ENCODE peak calls at places on chromosome 6, in four cellular contexts. V is bronchial epithelial cell, O is mammary epithelial cell, E is astrocyte of the spinal cord. A is an unnamed sample.
A peak's percentile ranks its signal among the peaks of the same experiment; 100 is the strongest.

GRCh38 chr6:119060255-119060907 is 18.1 kb downstream of the FAM184A start:
- DNase-seq in V (no peak), O (no peak), E (no peak), A (no peak)

GRCh38 chr6:140003217-140003616 is 628.8 kb upstream of the CITED2 start:
- DNase-seq in V (no peak), O (no peak), E (no peak), A (no peak)

GRCh38 chr6:5412017-5412416 is 150.7 kb downstream of the FARS2 start:
- DNase-seq in V (no peak), O (no peak), E (no peak), A (no peak)

GRCh38 chr6:41352396-41352795 is 17.0 kb downstream of the NCR2 start:
- DNase-seq in V (no peak), O (no peak), E (no peak), A (no peak)

GRCh38 chr6:14396826-14397517 is 279.4 kb downstream of the CD83 start:
- DNase-seq in V (peak; percentile 63), O (no peak), E (peak; percentile 3), A (no peak)

GRCh38 chr6:2855061-2855519 is 13.4 kb upstream of the SERPINB1 start:
- DNase-seq in V (no peak), O (no peak), E (peak; percentile 13), A (no peak)

GRCh38 chr6:95648636-95649035 is 71.3 kb downstream of the MANEA start:
- DNase-seq in V (peak; percentile 1), O (no peak), E (no peak), A (no peak)

GRCh38 chr6:43076093-43076927 is at the start of gene PTK7:
- DNase-seq in V (no peak), O (peak; percentile 48), E (peak; percentile 72), A (no peak)

GRCh38 chr6:43669050-43669921 is 18.3 kb downstream of the MRPS18A start:
- DNase-seq in V (peak; percentile 43), O (peak; percentile 47), E (peak; percentile 13), A (peak; percentile 55)

GRCh38 chr6:84453499-84453898 is 226.1 kb upstream of the CEP162 start:
- DNase-seq in V (no peak), O (no peak), E (no peak), A (no peak)

GRCh38 chr6:137571854-137572253 is 77.7 kb upstream of the OLIG3 start:
- DNase-seq in V (peak; percentile 50), O (peak; percentile 32), E (peak; percentile 2), A (no peak)

GRCh38 chr6:109186012-109186411 is 90.7 kb downstream of the CEP57L1 start:
- DNase-seq in V (peak; percentile 30), O (no peak), E (no peak), A (no peak)

GRCh38 chr6:151320140-151320539 is 71.2 kb downstream of the ZBTB2 start:
- DNase-seq in V (no peak), O (no peak), E (no peak), A (no peak)

GRCh38 chr6:161128680-161129196 is 137.2 kb downstream of the MAP3K4 start:
- DNase-seq in V (peak; percentile 67), O (peak; percentile 75), E (peak; percentile 80), A (peak; percentile 39)

GRCh38 chr6:13716955-13717295 is 5.3 kb upstream of the RANBP9 start:
- DNase-seq in V (no peak), O (no peak), E (no peak), A (no peak)

GRCh38 chr6:164014716-164015484 is 600.4 kb downstream of the QKI start:
- DNase-seq in V (no peak), O (no peak), E (no peak), A (no peak)

GRCh38 chr6:37097335-37097734 is 72.6 kb upstream of the PIM1 start:
- DNase-seq in V (no peak), O (no peak), E (no peak), A (no peak)

GRCh38 chr6:144215932-144216667 is 65.8 kb downstream of the STX11 start:
- DNase-seq in V (peak; percentile 89), O (peak; percentile 94), E (peak; percentile 99), A (peak; percentile 95)
- TF ChIP-seq CTCF in V (peak; percentile 78), O (peak; percentile 69), E (peak; percentile 68), A (peak; percentile 83)

GRCh38 chr6:24600903-24601302 is 45.1 kb downstream of the KIAA0319 start:
- DNase-seq in V (no peak), O (no peak), E (no peak), A (no peak)
- TF ChIP-seq CTCF in V (no peak), O (no peak), E (no peak), A (peak; percentile 21)

DNA sequence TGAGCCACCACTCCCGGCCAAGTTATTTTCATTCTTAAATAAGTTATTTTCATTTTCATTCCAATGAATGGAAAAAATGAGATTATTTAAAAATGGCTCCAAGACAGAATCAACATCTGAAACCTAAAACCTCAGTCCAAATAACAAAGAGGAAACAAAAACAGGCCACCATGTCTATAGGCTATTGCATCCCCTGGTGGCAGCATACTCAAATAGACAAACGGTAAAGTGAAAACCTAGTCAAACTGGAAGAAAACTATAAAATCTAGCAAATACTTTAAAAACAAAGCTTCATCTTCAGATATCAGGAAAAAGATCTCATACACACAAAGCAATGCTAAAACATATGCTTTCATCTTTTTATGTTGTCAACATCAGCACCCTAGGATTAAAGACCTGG is 20.9 kb downstream of the IL17A start:
- DNase-seq in V (no peak), O (no peak), E (no peak), A (no peak)
- TF ChIP-seq CTCF in V (no peak), O (no peak), E (no peak), A (no peak)

GRCh38 chr6:129667034-129667433 is 42.9 kb downstream of the ARHGAP18 start:
- DNase-seq in V (no peak), O (no peak), E (no peak), A (no peak)
- TF ChIP-seq CTCF in V (no peak), O (no peak), E (no peak), A (peak; percentile 60)

GRCh38 chr6:16338577-16339262 is 100.3 kb downstream of the GMPR start:
- DNase-seq in V (peak; percentile 88), O (peak; percentile 86), E (peak; percentile 98), A (peak; percentile 99)

GRCh38 chr6:16335176-16335575 is 96.8 kb downstream of the GMPR start:
- DNase-seq in V (no peak), O (no peak), E (no peak), A (no peak)

GRCh38 chr6:16336056-16336810 is 97.8 kb downstream of the GMPR start:
- DNase-seq in V (peak; percentile 74), O (peak; percentile 59), E (no peak), A (no peak)

GRCh38 chr6:16337280-16337975 is 99.0 kb downstream of the GMPR start:
- DNase-seq in V (no peak), O (no peak), E (peak; percentile 70), A (peak; percentile 77)

GRCh38 chr6:16339263-16339587 is 100.8 kb downstream of the GMPR start:
- DNase-seq in V (no peak), O (no peak), E (no peak), A (no peak)
- TF ChIP-seq CTCF in V (no peak), O (no peak), E (no peak), A (peak; percentile 6)

DNA sequence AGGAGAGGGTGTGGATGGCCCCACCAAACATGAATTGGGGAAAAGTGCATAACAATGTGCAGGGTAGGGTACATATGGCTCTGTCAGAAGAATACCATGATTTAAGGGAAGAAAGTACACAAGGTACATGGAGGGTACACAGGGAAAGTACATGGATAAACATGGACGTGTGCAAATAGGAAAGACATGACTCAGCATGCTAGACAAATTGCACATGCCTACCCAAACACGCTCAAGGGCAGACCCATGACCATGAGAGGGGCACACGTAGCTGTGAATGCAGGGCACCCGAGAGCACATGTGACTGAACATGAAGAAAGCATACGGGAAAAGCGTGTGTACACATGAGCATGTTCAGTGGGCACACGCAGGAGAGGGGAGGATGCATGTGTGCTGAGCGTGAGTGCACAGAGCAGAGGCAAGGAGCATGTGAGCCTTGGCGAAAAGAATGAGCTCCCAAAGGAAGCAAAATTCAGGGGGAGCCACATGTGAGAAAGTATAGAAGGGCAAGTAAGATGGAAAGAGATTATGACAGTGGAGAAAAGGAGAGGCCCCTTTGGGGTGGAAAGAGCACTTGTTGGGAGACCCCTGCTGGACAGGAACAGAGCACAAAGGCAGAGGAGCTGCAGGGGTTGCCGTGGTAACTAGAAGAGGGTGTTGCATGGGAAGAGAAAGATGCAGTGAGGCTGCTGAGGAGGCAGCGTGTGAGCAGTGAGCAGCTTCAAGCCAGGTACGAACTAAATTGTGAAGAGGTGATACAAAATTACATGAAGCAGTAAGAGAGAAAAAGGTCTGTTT is 17.8 kb downstream of the OR2H2 start:
- DNase-seq in V (no peak), O (no peak), E (no peak), A (peak; percentile 17)
- TF ChIP-seq CTCF in V (no peak), O (no peak), E (peak; percentile 42), A (peak; percentile 54)